ENCODE peak calls at places on chromosomes 13 and 19, in ten cellular contexts. Q is LoVo; G is AG08396; D is AG10803; S is AG04450; T is progenitor cell of endocrine pancreas; P is neural crest cell; U is ureter; E is stimulated activated CD8-positive, alpha-beta memory T cell treated with anti-CD3 and anti-CD28 coated beads, Interleukin-15, amount 100 ng/mL, for 24 hours; I is HEK293T. Y is an unnamed sample.

GRCh38 chr13:42168497-42168896 is 103.5 kb upstream of the AKAP11 start:
- DNase-seq in S (no peak), P (no peak), D (no peak), G (no peak), Q (no peak), U (no peak), T (no peak), I (no peak), E (no peak), Y (no peak)

GRCh38 chr19:41310031-41310831 is at the start of gene CCDC97:
- DNase-seq in D (peak), I (peak), P (peak), T (peak), Q (peak), S (peak), G (peak), E (peak), U (peak), Y (peak)

GRCh38 chr13:28753208-28753892 is 34.6 kb upstream of the SLC46A3 start:
- DNase-seq in E (no peak), T (no peak), U (peak), D (peak), Q (peak), P (no peak), I (peak), G (peak), S (peak), Y (no peak)

GRCh38 chr19:42010245-42011126 is 16.5 kb upstream of the ATP1A3 start:
- DNase-seq in E (no peak), P (no peak), Q (peak), T (no peak), U (no peak), D (peak), G (no peak), S (no peak), I (no peak), Y (no peak)

GRCh38 chr13:107203146-107203847 is 635.4 kb upstream of the ARGLU1 start:
- DNase-seq in G (peak), I (peak), D (peak), S (no peak), U (no peak), Q (no peak), P (peak), T (no peak), E (no peak), Y (peak)

GRCh38 chr13:39538826-39539555 is 64.0 kb downstream of the LHFPL6 start:
- DNase-seq in G (no peak), D (peak), Q (no peak), E (no peak), P (no peak), T (no peak), S (peak), U (no peak), I (no peak), Y (no peak)

GRCh38 chr13:31860002-31860401 is 120.7 kb downstream of the RXFP2 start:
- DNase-seq in E (no peak), G (no peak), S (no peak), U (no peak), P (no peak), I (no peak), D (no peak), T (no peak), Q (no peak), Y (no peak)

GRCh38 chr19:18220632-18221275 is 5.5 kb downstream of the PDE4C start:
- DNase-seq in Q (no peak), D (no peak), G (no peak), E (no peak), U (no peak), S (no peak), P (no peak), I (peak), T (no peak), Y (no peak)

GRCh38 chr19:43789029-43789428 is 8.3 kb upstream of the KCNN4 start:
- DNase-seq in G (peak), S (no peak), E (no peak), I (no peak), U (no peak), Q (no peak), D (peak), P (no peak), T (no peak), Y (peak)

GRCh38 chr13:104773775-104774174 is 1707.6 kb upstream of the SLC10A2 start:
- DNase-seq in D (peak), P (no peak), G (peak), U (no peak), I (peak), E (no peak), T (no peak), S (peak), Q (peak), Y (peak)

GRCh38 chr13:76759877-76760276 is 126.3 kb downstream of the KCTD12 start:
- DNase-seq in G (no peak), I (no peak), Q (no peak), S (no peak), D (no peak), T (no peak), E (no peak), P (no peak), U (no peak), Y (no peak)

GRCh38 chr19:7441468-7442146 is 47.2 kb downstream of the PEX11G start:
- DNase-seq in U (no peak), T (no peak), S (no peak), P (no peak), E (no peak), Q (no peak), D (no peak), G (no peak), I (no peak), Y (no peak)

GRCh38 chr19:16429066-16429758 is 42.6 kb downstream of the EPS15L1 start:
- DNase-seq in P (no peak), T (no peak), I (no peak), U (no peak), E (no peak), Q (no peak), D (no peak), G (no peak), S (no peak), Y (no peak)

GRCh38 chr19:14031719-14032480 is at the start of gene IL27RA:
- DNase-seq in E (peak), T (peak), G (peak), U (peak), D (peak), Q (peak), P (peak), S (no peak), I (peak), Y (peak)

GRCh38 chr13:44819245-44819644 is 170.0 kb downstream of the NUFIP1 start:
- DNase-seq in Q (no peak), U (no peak), I (no peak), S (peak), E (no peak), D (peak), P (no peak), T (no peak), G (peak), Y (no peak)

GRCh38 chr13:26484196-26484595 is 73.3 kb upstream of the WASF3 start:
- DNase-seq in P (no peak), G (no peak), T (no peak), S (no peak), I (no peak), E (no peak), Q (no peak), U (no peak), D (no peak), Y (no peak)

GRCh38 chr13:107669356-107669755 is 546.0 kb downstream of the LIG4 start:
- DNase-seq in E (no peak), P (no peak), G (no peak), Q (no peak), U (no peak), S (peak), I (no peak), D (peak), T (no peak), Y (no peak)

GRCh38 chr13:32039488-32040013 is 8.0 kb downstream of the FRY start:
- DNase-seq in D (peak), T (no peak), I (no peak), U (no peak), G (peak), Q (no peak), P (no peak), E (no peak), S (no peak), Y (no peak)

GRCh38 chr19:1837625-1838105 is 10.6 kb downstream of the REXO1 start:
- DNase-seq in G (peak), S (no peak), T (peak), Q (no peak), D (no peak), I (peak), E (no peak), U (no peak), P (peak), Y (no peak)

GRCh38 chr13:29924482-29924884 is 74.1 kb upstream of the UBL3 start:
- DNase-seq in S (no peak), D (peak), T (no peak), I (no peak), P (no peak), G (peak), E (no peak), U (no peak), Q (no peak), Y (no peak)

GRCh38 chr19:33487901-33488817 is 33.4 kb downstream of the PEPD start:
- DNase-seq in G (no peak), P (no peak), E (no peak), I (no peak), S (no peak), Q (no peak), T (no peak), U (no peak), D (no peak), Y (no peak)

GRCh38 chr13:75847588-75847987 is 211.5 kb downstream of the LMO7 start:
- DNase-seq in P (no peak), U (no peak), T (no peak), S (no peak), E (no peak), I (no peak), G (no peak), Q (no peak), D (no peak), Y (no peak)

GRCh38 chr19:40400521-40400920 is 10.5 kb upstream of the HIPK4 start:
- DNase-seq in I (no peak), Q (no peak), E (no peak), U (no peak), P (no peak), T (no peak), D (peak), G (no peak), S (no peak), Y (no peak)

GRCh38 chr19:20162821-20163220 is 4.2 kb upstream of the ZNF486 start:
- DNase-seq in E (no peak), P (no peak), G (no peak), Q (no peak), I (no peak), D (no peak), T (no peak), U (no peak), S (no peak), Y (no peak)

GRCh38 chr19:13959141-13959961 is 7.0 kb downstream of the DCAF15 start:
- DNase-seq in Q (no peak), T (no peak), P (no peak), G (no peak), I (no peak), D (no peak), U (no peak), E (no peak), S (no peak), Y (no peak)

GRCh38 chr19:17996826-17997316 is 11.1 kb upstream of the ARRDC2 start:
- DNase-seq in E (peak), D (peak), T (peak), S (peak), I (peak), P (peak), U (peak), Q (peak), G (peak), Y (peak)

GRCh38 chr13:66914155-66914554 is 316.0 kb downstream of the PCDH9 start:
- DNase-seq in T (no peak), E (no peak), P (no peak), U (no peak), I (no peak), Q (no peak), S (no peak), D (no peak), G (no peak), Y (no peak)

GRCh38 chr19:42634409-42635232 is 39.9 kb upstream of the CEACAM8 start:
- DNase-seq in D (peak), I (peak), E (no peak), T (no peak), U (no peak), Q (peak), G (peak), S (no peak), P (no peak), Y (no peak)

GRCh38 chr19:39342647-39343305 is 555 bp downstream of the SAMD4B start:
- DNase-seq in E (no peak), Q (no peak), G (peak), U (no peak), D (no peak), I (no peak), S (no peak), P (no peak), T (peak), Y (no peak)